ENCODE peak calls at places on chromosomes 7 and 10, in four cellular contexts. I, Y, U and L are unnamed samples.

GRCh38 chr7:54906963-54907362 is 111.9 kb upstream of the EGFR start:
- DNase-seq in I (no peak), Y (peak), U (no peak), L (no peak)

GRCh38 chr7:33805630-33806233 is 99.6 kb upstream of the BMPER start:
- DNase-seq in I (no peak), Y (peak), U (no peak), L (peak)

GRCh38 chr10:132155723-132156381 is 30.9 kb upstream of the DPYSL4 start:
- DNase-seq in I (no peak), Y (no peak), U (no peak), L (no peak)

GRCh38 chr10:1172256-1172975 is 116.2 kb downstream of the WDR37 start:
- DNase-seq in I (no peak), Y (no peak), U (peak), L (no peak)

GRCh38 chr10:106571216-106571954 is 593.1 kb downstream of the SORCS1 start:
- DNase-seq in I (peak), Y (peak), U (no peak), L (no peak)

GRCh38 chr7:120412665-120413064 is 139.7 kb downstream of the KCND2 start:
- DNase-seq in I (no peak), Y (no peak), U (no peak), L (no peak)

GRCh38 chr7:495761-496321 is 23.8 kb downstream of the PDGFA start:
- DNase-seq in I (no peak), Y (no peak), U (peak), L (no peak)

GRCh38 chr10:67925449-67926005 is 41.1 kb downstream of the SIRT1 start:
- DNase-seq in I (no peak), Y (peak), U (no peak), L (no peak)

GRCh38 chr7:28708458-28708951 is 249.6 kb downstream of the TRIL start:
- DNase-seq in I (no peak), Y (no peak), U (no peak), L (no peak)

GRCh38 chr10:87915989-87916388 is 52.6 kb downstream of the PTEN start:
- DNase-seq in I (no peak), Y (peak), U (no peak), L (peak)

GRCh38 chr7:117777335-117778150 is 95.7 kb downstream of the CTTNBP2 start:
- DNase-seq in I (no peak), Y (no peak), U (no peak), L (no peak)

GRCh38 chr7:134504660-134505164 is 22.7 kb upstream of the AKR1B10 start:
- DNase-seq in I (no peak), Y (no peak), U (no peak), L (peak)

GRCh38 chr7:1401011-1401410 is 58.3 kb downstream of the MICALL2 start:
- DNase-seq in I (no peak), Y (no peak), U (no peak), L (no peak)

GRCh38 chr7:116139007-116139406 is 71.3 kb upstream of the TES start:
- DNase-seq in I (no peak), Y (peak), U (no peak), L (no peak)

GRCh38 chr7:70736715-70737460 is 395.1 kb upstream of the GALNT17 start:
- DNase-seq in I (no peak), Y (peak), U (no peak), L (peak)

GRCh38 chr10:86969421-86970041 is 1.2 kb downstream of the ADIRF start:
- DNase-seq in I (no peak), Y (peak), U (no peak), L (peak)

GRCh38 chr7:152342796-152343195 is 93.0 kb downstream of the KMT2C start:
- DNase-seq in I (no peak), Y (no peak), U (no peak), L (no peak)

GRCh38 chr7:132723506-132724081 is 147.3 kb upstream of the PLXNA4 start:
- DNase-seq in I (no peak), Y (no peak), U (no peak), L (no peak)

GRCh38 chr7:25860206-25860881 is 291.7 kb upstream of the NFE2L3 start:
- DNase-seq in I (no peak), Y (peak), U (no peak), L (peak)

GRCh38 chr7:129689995-129690581 is 78.6 kb downstream of the NRF1 start:
- DNase-seq in I (no peak), Y (no peak), U (no peak), L (no peak)

GRCh38 chr10:79405221-79405994 is 40.0 kb downstream of the ZCCHC24 start:
- DNase-seq in I (no peak), Y (peak), U (peak), L (no peak)

GRCh38 chr10:118800920-118801319 is 46.1 kb upstream of the CACUL1 start:
- DNase-seq in I (no peak), Y (peak), U (peak), L (peak)

GRCh38 chr7:128940494-128941322 is 3.0 kb downstream of the IRF5 start:
- DNase-seq in I (no peak), Y (no peak), U (peak), L (no peak)

GRCh38 chr7:131341690-131342089 is 14.0 kb downstream of the MKLN1 start:
- DNase-seq in I (no peak), Y (no peak), U (no peak), L (no peak)

GRCh38 chr7:71601840-71602239 is 469.9 kb downstream of the GALNT17 start:
- DNase-seq in I (no peak), Y (no peak), U (no peak), L (no peak)